ENCODE peak calls at places on chromosomes 3 and 15, in four cellular contexts. U, D, H and T are unnamed samples.
A peak's percentile ranks its signal among the peaks of the same experiment; 100 is the strongest.

GRCh38 chr15:64635486-64635815 is 139.9 kb downstream of the RBPMS2 start:
- DNase-seq in H (no peak), U (no peak), D (no peak), T (no peak)

GRCh38 chr3:124383051-124383450 is 347.2 kb upstream of the UMPS start:
- DNase-seq in D (no peak), H (no peak), U (no peak), T (no peak)

GRCh38 chr15:82129769-82130168 is 84.0 kb upstream of the MEX3B start:
- DNase-seq in U (no peak), H (peak; percentile 94), D (no peak), T (peak; percentile 33)

GRCh38 chr15:85685366-85685765 is 109.4 kb downstream of the KLHL25 start:
- DNase-seq in D (no peak), U (no peak), H (no peak), T (no peak)

GRCh38 chr3:99960941-99961340 is 143.3 kb downstream of the CMSS1 start:
- DNase-seq in H (no peak), U (no peak), D (no peak), T (peak; percentile 5)

GRCh38 chr3:174168538-174169254 is 690.4 kb upstream of the NAALADL2 start:
- DNase-seq in U (no peak), D (no peak), H (no peak), T (no peak)

GRCh38 chr15:82768414-82769081 is 37.3 kb downstream of the FSD2 start:
- DNase-seq in D (no peak), H (no peak), U (no peak), T (no peak)

GRCh38 chr3:123285066-123285465 is 83.3 kb downstream of the SEC22A start:
- DNase-seq in U (no peak), H (no peak), D (no peak), T (no peak)

GRCh38 chr15:71296032-71296686 is 180.9 kb downstream of the THSD4 start:
- DNase-seq in U (no peak), D (no peak), H (no peak), T (no peak)

GRCh38 chr3:105359098-105359762 is 7.5 kb upstream of the ALCAM start:
- DNase-seq in H (no peak), D (no peak), U (no peak), T (no peak)

GRCh38 chr3:46609074-46609735 is 3.1 kb upstream of the FAM240A start:
- DNase-seq in D (no peak), H (no peak), U (no peak), T (no peak)

GRCh38 chr3:183638092-183638644 is 2.7 kb downstream of the KLHL24 start:
- DNase-seq in D (no peak), H (no peak), U (no peak), T (no peak)

GRCh38 chr3:8755564-8756237 is 13.7 kb downstream of the OXTR start:
- DNase-seq in U (no peak), H (no peak), D (no peak), T (no peak)

GRCh38 chr3:127754411-127755304 is 67.7 kb downstream of the MGLL start:
- DNase-seq in D (no peak), U (no peak), H (no peak), T (no peak)

GRCh38 chr15:55993804-55994539 is 560 bp upstream of the NEDD4 start:
- DNase-seq in H (no peak), U (no peak), D (no peak), T (no peak)

GRCh38 chr3:131549340-131549739 is 46.6 kb upstream of the MRPL3 start:
- DNase-seq in U (no peak), D (no peak), H (no peak), T (no peak)
- TF ChIP-seq CTCF in U (no peak), D (no peak), H (peak; percentile 32), T (peak; percentile 35)

GRCh38 chr15:58432421-58432820 is 630 bp downstream of the LIPC start:
- DNase-seq in D (no peak), U (no peak), H (peak; percentile 9), T (no peak)
- TF ChIP-seq CTCF in D (no peak), U (no peak), H (no peak), T (no peak)

GRCh38 chr3:74633021-74633420 is 18.6 kb upstream of the CNTN3 start:
- DNase-seq in D (no peak), U (no peak), H (no peak), T (no peak)
- TF ChIP-seq CTCF in D (no peak), U (no peak), H (no peak), T (no peak)

GRCh38 chr3:22729981-22730380 is 473.1 kb upstream of the UBE2E2 start:
- DNase-seq in U (no peak), H (no peak), D (no peak), T (no peak)
- TF ChIP-seq CTCF in U (no peak), H (no peak), D (no peak), T (no peak)

DNA sequence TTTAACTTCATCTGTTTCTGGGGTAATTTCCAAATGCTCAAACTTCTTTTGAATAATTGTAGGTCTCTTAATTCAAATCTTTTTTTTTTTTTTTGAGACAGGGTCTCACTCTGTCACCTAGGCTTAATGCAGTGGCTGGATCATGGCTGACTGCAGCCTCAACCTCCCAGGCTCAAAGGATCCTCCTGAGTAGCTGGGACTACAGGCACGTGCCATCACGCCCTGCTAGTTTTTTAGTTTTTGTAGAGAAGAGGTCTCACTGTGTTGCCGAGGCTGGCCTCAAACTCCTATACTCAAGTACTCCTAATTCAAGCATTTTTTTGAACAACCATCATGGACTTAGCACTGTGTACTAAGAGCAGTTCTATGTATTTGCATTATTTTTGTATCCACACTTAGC is 3.8 kb upstream of the SIAH2 start:
- DNase-seq in H (no peak), D (no peak), U (no peak), T (no peak)
- TF ChIP-seq CTCF in H (no peak), D (no peak), U (no peak), T (no peak)

GRCh38 chr15:25136119-25136518 is 181.3 kb downstream of the SNRPN start:
- DNase-seq in U (no peak), H (no peak), D (no peak), T (peak; percentile 4)

GRCh38 chr15:25137013-25137412 is 182.2 kb downstream of the SNRPN start:
- DNase-seq in H (no peak), U (no peak), D (no peak), T (no peak)

GRCh38 chr15:25133804-25134203 is 179.0 kb downstream of the SNRPN start:
- DNase-seq in H (no peak), D (no peak), U (no peak), T (no peak)

DNA sequence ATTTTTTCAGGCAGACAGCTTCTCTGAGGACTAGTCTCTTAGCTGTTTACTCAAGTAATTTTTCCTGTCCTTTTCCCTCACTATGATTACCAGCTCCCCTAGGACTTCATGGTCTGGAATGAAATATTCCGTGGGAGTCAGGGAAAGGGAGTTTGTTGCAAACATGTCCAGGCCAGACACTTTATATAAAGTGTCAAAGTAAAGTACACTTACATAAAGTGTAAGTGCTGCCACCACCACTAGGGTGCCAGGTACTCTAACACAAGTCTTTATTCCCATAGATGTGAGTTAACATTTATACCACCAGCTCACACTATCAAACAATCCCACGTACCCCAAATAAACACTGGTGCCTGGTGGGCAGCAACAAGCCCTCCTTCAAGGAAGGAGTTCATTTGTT is 179.8 kb downstream of the SNRPN start:
- DNase-seq in H (no peak), U (no peak), D (no peak), T (no peak)
- TF ChIP-seq CTCF in H (no peak), U (no peak), D (no peak), T (peak; percentile 15)

GRCh38 chr3:74066456-74066855 is 441.7 kb upstream of the PDZRN3 start:
- DNase-seq in H (no peak), U (no peak), D (no peak), T (no peak)

DNA sequence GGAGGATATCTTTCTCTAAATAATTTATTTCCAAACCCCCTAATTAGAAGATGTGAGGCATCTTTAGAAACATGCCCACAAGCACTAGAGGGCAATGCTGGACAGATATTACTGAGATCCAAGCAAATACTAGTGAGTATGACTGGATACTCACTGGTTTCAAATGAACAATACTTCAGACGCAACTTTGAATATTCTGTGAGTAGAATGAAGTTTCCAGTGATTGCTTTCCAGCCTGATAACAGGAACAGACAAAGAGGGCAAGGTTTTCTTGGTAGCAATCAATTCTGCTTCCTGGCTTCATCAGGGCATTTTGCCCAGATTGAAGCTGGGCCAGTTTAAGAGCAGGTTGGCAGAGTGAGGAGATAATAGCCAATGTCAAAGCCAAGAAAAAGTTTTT is 442.6 kb upstream of the PDZRN3 start:
- DNase-seq in D (no peak), H (no peak), U (no peak), T (no peak)
- TF ChIP-seq CTCF in D (no peak), H (peak; percentile 37), U (no peak), T (no peak)

DNA sequence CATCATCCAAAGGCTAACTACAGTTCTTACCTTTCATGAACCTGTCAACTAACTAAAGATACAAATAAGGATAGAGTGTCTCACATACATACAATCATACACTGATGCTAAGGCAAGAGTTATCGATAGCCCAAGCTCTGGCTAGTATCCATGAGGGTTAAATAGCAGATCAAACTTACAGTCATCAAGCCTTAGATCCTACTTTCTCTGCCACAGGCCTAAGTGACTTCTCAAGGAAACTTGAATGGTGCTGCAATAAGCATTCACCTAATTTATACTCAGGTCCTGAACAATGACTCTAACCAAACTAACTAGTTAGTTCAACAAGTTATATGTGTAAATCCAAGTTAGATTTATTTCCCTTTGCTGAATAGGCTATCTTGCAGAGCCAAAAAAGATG is 51.0 kb downstream of the ALDH1A2 start:
- DNase-seq in H (no peak), D (no peak), U (no peak), T (no peak)
- TF ChIP-seq CTCF in H (no peak), D (no peak), U (no peak), T (no peak)